ENCODE peak calls at places on chromosomes 3 and 15, in four cellular contexts. D, Q, V and U are unnamed samples.

GRCh38 chr3:195100903-195101591 is 169.9 kb downstream of the XXYLT1 start:
- DNase-seq in D (no peak), Q (no peak), V (peak), U (peak)

GRCh38 chr15:75538376-75538775 is 40.7 kb downstream of the PTPN9 start:
- DNase-seq in V (no peak), Q (no peak), D (no peak), U (no peak)

GRCh38 chr3:164459526-164460151 is 618.7 kb downstream of the SI start:
- DNase-seq in Q (no peak), V (no peak), D (no peak), U (no peak)

GRCh38 chr15:38414351-38414750 is 39.6 kb upstream of the FAM98B start:
- DNase-seq in Q (peak), D (peak), V (peak), U (no peak)

GRCh38 chr3:5891721-5892120 is 704.2 kb downstream of the EDEM1 start:
- DNase-seq in V (no peak), D (no peak), Q (no peak), U (no peak)

GRCh38 chr15:68479406-68479805 is 47.4 kb upstream of the ITGA11 start:
- DNase-seq in Q (no peak), D (peak), V (no peak), U (no peak)

GRCh38 chr15:71761649-71762048 is 48.7 kb upstream of the NR2E3 start:
- DNase-seq in V (no peak), Q (peak), D (peak), U (no peak)

GRCh38 chr3:181855825-181856224 is 144.1 kb downstream of the SOX2 start:
- DNase-seq in D (no peak), V (no peak), Q (peak), U (no peak)

GRCh38 chr3:133746722-133747086 is 511 bp downstream of the TF start:
- DNase-seq in D (no peak), V (no peak), Q (no peak), U (no peak)

GRCh38 chr3:78737988-78738387 is 1029.8 kb downstream of the ROBO1 start:
- DNase-seq in Q (no peak), D (peak), V (no peak), U (no peak)

GRCh38 chr15:67146214-67146613 is 80.8 kb downstream of the SMAD3 start:
- DNase-seq in D (no peak), V (no peak), Q (peak), U (no peak)

GRCh38 chr15:66997212-66997611 is 68.2 kb upstream of the SMAD3 start:
- DNase-seq in Q (no peak), D (peak), V (no peak), U (no peak)

GRCh38 chr3:193772389-193772788 is 179.4 kb downstream of the OPA1 start:
- DNase-seq in V (no peak), D (no peak), Q (no peak), U (no peak)

GRCh38 chr3:183230826-183231225 is 22.2 kb upstream of the B3GNT5 start:
- DNase-seq in D (no peak), V (no peak), Q (no peak), U (no peak)

GRCh38 chr3:109927161-109927560 is 589.8 kb upstream of the DPPA4 start:
- DNase-seq in D (peak), Q (peak), V (no peak), U (no peak)